ENCODE peak calls at places on chromosomes 11 and 22, in eight cellular contexts. L is Panc1, X is GM23338, B is upper lobe of left lung, Q is HepG2, I is HCT116, V is GM12878, N is K562. J is an unnamed sample.

GRCh38 chr22:36288571-36289405 is 35.9 kb downstream of the APOL1 start:
- ATAC-seq in L (no peak), V (no peak), Q (no peak), B (no peak), X (no peak), N (no peak), I (no peak), J (no peak)

GRCh38 chr22:27867958-27868737 is 50.9 kb downstream of the PITPNB start:
- ATAC-seq in V (peak; percentile 34), X (no peak), I (no peak), Q (no peak), L (no peak), B (no peak), N (no peak), J (no peak)

GRCh38 chr11:2375341-2375853 is 1.7 kb upstream of the CD81 start:
- ATAC-seq in I (no peak), X (no peak), Q (peak; percentile 70), N (no peak), V (no peak), B (no peak), L (no peak), J (no peak)

GRCh38 chr11:96254087-96254486 is 88.9 kb downstream of the MAML2 start:
- ATAC-seq in I (no peak), V (peak; percentile 58), X (no peak), B (no peak), L (no peak), N (no peak), Q (no peak), J (no peak)

GRCh38 chr11:123544631-123545375 is 109.6 kb downstream of the SCN3B start:
- ATAC-seq in I (no peak), B (no peak), L (no peak), N (no peak), Q (no peak), X (no peak), V (no peak), J (no peak)

GRCh38 chr22:50343541-50343935 is 411 bp downstream of the PPP6R2 start:
- ATAC-seq in L (no peak), N (no peak), Q (no peak), B (no peak), I (no peak), X (no peak), V (no peak), J (no peak)

GRCh38 chr11:12410006-12410728 is 32.8 kb downstream of the PARVA start:
- ATAC-seq in V (no peak), I (peak; percentile 59), Q (peak; percentile 54), X (peak; percentile 50), L (peak; percentile 51), B (peak; percentile 17), N (no peak), J (peak; percentile 65)

GRCh38 chr22:47174671-47175111 is 412.2 kb downstream of the TBC1D22A start:
- ATAC-seq in V (no peak), B (no peak), L (no peak), Q (peak; percentile 26), I (no peak), N (no peak), X (no peak), J (peak; percentile 2)

GRCh38 chr11:26143553-26144308 is 188.2 kb upstream of the ANO3 start:
- ATAC-seq in B (no peak), X (no peak), I (no peak), L (no peak), V (no peak), Q (no peak), N (no peak), J (no peak)

GRCh38 chr11:27246925-27247324 is 116.1 kb downstream of the CCDC34 start:
- ATAC-seq in Q (no peak), L (no peak), V (no peak), B (peak; percentile 69), X (no peak), N (no peak), I (no peak), J (no peak)

GRCh38 chr11:613369-613968 is 2.3 kb downstream of the IRF7 start:
- ATAC-seq in V (peak; percentile 24), Q (peak; percentile 8), L (peak; percentile 35), N (peak; percentile 73), B (peak; percentile 8), X (peak; percentile 33), I (peak; percentile 40), J (no peak)

GRCh38 chr11:118406599-118407166 is 5.3 kb downstream of the ATP5MG start:
- ATAC-seq in B (no peak), Q (no peak), V (peak; percentile 12), N (no peak), L (no peak), I (no peak), X (no peak), J (no peak)

GRCh38 chr11:106495046-106495445 is 417.6 kb downstream of the AASDHPPT start:
- ATAC-seq in I (no peak), N (no peak), V (no peak), B (no peak), Q (no peak), L (peak; percentile 90), X (no peak), J (no peak)

GRCh38 chr11:102005306-102005705 is 41.9 kb upstream of the CFAP300 start:
- ATAC-seq in N (no peak), I (no peak), V (no peak), L (no peak), X (peak; percentile 57), B (no peak), Q (no peak), J (no peak)

GRCh38 chr11:55949330-55949729 is 13.1 kb upstream of the OR5I1 start:
- ATAC-seq in I (no peak), V (no peak), X (no peak), Q (no peak), B (no peak), L (no peak), N (no peak), J (no peak)

GRCh38 chr11:128472128-128473110 is 114.9 kb downstream of the ETS1 start:
- ATAC-seq in I (no peak), V (peak; percentile 78), X (no peak), N (no peak), L (peak; percentile 36), Q (peak; percentile 32), B (no peak), J (no peak)

GRCh38 chr11:94641167-94641761 is 74.1 kb downstream of the PIWIL4 start:
- ATAC-seq in N (no peak), V (no peak), I (no peak), Q (no peak), B (no peak), X (no peak), L (no peak), J (no peak)

GRCh38 chr22:22926359-22927195 is 39.0 kb downstream of the IGLL5 start:
- ATAC-seq in L (no peak), I (no peak), N (no peak), B (no peak), Q (no peak), X (no peak), V (no peak), J (no peak)

GRCh38 chr11:2138075-2138435 is 1.1 kb downstream of the IGF2 start:
- ATAC-seq in L (peak; percentile 31), V (no peak), X (peak; percentile 3), I (peak; percentile 38), N (no peak), B (peak; percentile 2), Q (no peak), J (peak; percentile 14)

GRCh38 chr22:19723165-19723989 is at the start of gene GP1BB:
- ATAC-seq in B (peak; percentile 30), N (peak; percentile 82), I (peak; percentile 71), X (peak; percentile 41), V (peak; percentile 77), Q (peak; percentile 62), L (peak; percentile 75), J (no peak)

GRCh38 chr11:68200639-68201038 is 12.5 kb downstream of the KMT5B start:
- ATAC-seq in L (no peak), V (no peak), I (no peak), B (peak; percentile 62), Q (no peak), N (no peak), X (no peak), J (peak; percentile 61)

DNA sequence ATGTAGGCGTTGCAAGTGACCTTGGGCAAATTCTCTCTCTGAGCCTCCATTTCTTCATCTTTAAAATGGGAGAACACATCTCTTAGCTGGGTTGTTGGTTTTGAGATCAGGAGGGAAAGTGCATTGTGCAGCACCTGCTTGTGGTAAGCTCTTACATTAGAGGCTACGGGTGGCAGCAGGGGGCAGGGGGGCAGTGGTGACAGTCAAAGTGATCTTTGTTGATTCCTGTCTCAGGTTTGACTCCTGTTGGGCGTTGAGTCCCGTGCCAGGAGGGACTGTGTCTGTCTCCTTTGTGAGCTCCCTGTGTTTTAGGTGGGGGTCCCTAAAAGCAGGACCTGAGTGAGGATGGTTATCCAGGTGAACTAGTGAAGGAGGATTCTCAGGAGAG is 101.7 kb downstream of the TP53I11 start:
- ATAC-seq in B (no peak), I (no peak), N (no peak), Q (no peak), V (no peak), L (no peak), X (no peak), J (no peak)
- TF ChIP-seq POLR2AphosphoS5 in B (no peak), I (no peak), N (no peak), Q (no peak), V (no peak), L (no peak), X (no peak), J (no peak)

DNA sequence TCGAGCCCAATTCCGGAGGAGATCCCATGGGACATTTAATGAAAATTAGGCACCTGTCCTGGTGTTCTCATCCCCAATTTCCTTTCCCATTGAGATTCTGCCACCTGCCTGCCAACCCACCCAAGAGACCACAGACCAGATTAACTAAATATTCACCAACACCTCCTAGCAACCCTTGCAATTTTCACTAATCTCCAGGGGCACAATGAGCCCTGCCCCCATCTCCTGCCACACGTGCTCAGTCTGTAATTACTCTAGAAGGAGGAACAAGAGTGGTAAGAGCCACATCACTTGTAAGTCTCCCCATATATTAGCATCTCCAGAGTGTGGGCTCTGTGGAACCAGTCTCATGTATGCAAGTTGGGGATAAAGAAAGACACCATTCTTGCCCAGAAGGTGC is 38.0 kb downstream of the IL18BP start:
- ATAC-seq in V (no peak), X (no peak), I (no peak), Q (no peak), B (no peak), N (no peak), L (no peak), J (no peak)
- TF ChIP-seq POLR2AphosphoS5 in V (no peak), X (no peak), I (no peak), Q (no peak), B (no peak), N (no peak), L (no peak), J (no peak)

GRCh38 chr11:76209956-76210885 is 3.9 kb upstream of the WNT11 start:
- ATAC-seq in L (peak; percentile 24), Q (peak; percentile 36), X (peak; percentile 1), V (no peak), I (peak; percentile 20), N (no peak), B (peak; percentile 60), J (peak; percentile 74)
- TF ChIP-seq POLR2AphosphoS5 in L (no peak), Q (no peak), X (no peak), V (no peak), I (peak; percentile 22), N (no peak), B (no peak), J (peak; percentile 57)

DNA sequence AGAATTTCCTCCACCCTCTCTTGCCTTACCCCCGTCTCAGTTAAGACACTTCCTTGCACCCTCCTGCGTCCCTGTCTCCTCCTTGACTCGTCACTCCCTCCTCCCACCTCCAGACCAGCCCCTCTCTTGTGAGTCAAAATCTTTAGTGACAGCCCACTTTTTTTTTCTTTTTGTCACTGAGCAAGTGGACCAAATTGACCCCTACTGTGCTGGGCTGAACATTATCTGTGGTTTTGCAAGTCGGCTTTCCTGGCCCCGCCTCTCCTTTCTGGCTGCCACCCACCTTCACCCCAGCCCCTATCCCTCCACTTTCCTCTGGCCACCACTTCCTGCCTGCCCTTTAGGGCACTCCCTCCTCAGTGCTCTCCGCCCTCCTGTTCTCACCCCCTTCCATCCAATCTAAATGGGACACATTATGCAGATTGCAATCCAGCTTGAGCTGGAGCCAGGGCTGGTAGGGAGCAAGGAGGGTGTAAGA is at the start of gene APLNR:
- ATAC-seq in B (no peak), V (no peak), N (peak; percentile 84), Q (no peak), X (peak; percentile 53), L (no peak), I (no peak), J (no peak)
- TF ChIP-seq POLR2AphosphoS5 in B (no peak), V (no peak), N (no peak), Q (no peak), X (no peak), L (no peak), I (no peak), J (no peak)